ENCODE peak calls at places on chromosomes 7 and 10, in nine cellular contexts. One of them, this sample, is unnamed.

GRCh38 chr10:98419456-98420261 is 4.7 kb upstream of the PYROXD2 start:
- DNase-seq in sigmoid colon: peak; percentile 55
- DNase-seq in IMR-90: no peak
- DNase-seq in heart left ventricle: no peak
- DNase-seq in erythroblast: no peak
- DNase-seq in A549: no peak
- DNase-seq in uterus: no peak
- DNase-seq in body of pancreas: no peak
- DNase-seq in vagina: no peak
- DNase-seq in this sample: no peak

GRCh38 chr10:75611081-75611971 is 179.9 kb downstream of the LRMDA start:
- DNase-seq in sigmoid colon: no peak
- DNase-seq in IMR-90: no peak
- DNase-seq in heart left ventricle: no peak
- DNase-seq in erythroblast: no peak
- DNase-seq in A549: no peak
- DNase-seq in uterus: no peak
- DNase-seq in body of pancreas: no peak
- DNase-seq in vagina: no peak
- DNase-seq in this sample: no peak

GRCh38 chr7:79531116-79531515 is 77.6 kb upstream of the MAGI2 start:
- DNase-seq in sigmoid colon: no peak
- DNase-seq in IMR-90: no peak
- DNase-seq in heart left ventricle: no peak
- DNase-seq in erythroblast: no peak
- DNase-seq in A549: no peak
- DNase-seq in uterus: no peak
- DNase-seq in body of pancreas: no peak
- DNase-seq in vagina: no peak
- DNase-seq in this sample: no peak

GRCh38 chr10:16856567-16856966 is 39.3 kb upstream of the RSU1 start:
- DNase-seq in sigmoid colon: no peak
- DNase-seq in IMR-90: no peak
- DNase-seq in heart left ventricle: no peak
- DNase-seq in erythroblast: no peak
- DNase-seq in A549: no peak
- DNase-seq in uterus: no peak
- DNase-seq in body of pancreas: no peak
- DNase-seq in vagina: no peak
- DNase-seq in this sample: no peak

GRCh38 chr7:148540041-148540738 is 50.4 kb upstream of the C7orf33 start:
- DNase-seq in sigmoid colon: peak; percentile 70
- DNase-seq in IMR-90: peak; percentile 59
- DNase-seq in heart left ventricle: peak; percentile 67
- DNase-seq in erythroblast: no peak
- DNase-seq in A549: peak; percentile 47
- DNase-seq in uterus: peak; percentile 33
- DNase-seq in body of pancreas: peak; percentile 16
- DNase-seq in vagina: no peak
- DNase-seq in this sample: peak; percentile 74

GRCh38 chr7:121366852-121367431 is 29.2 kb downstream of the FAM3C start:
- DNase-seq in sigmoid colon: no peak
- DNase-seq in IMR-90: peak; percentile 48
- DNase-seq in heart left ventricle: no peak
- DNase-seq in erythroblast: peak; percentile 70
- DNase-seq in A549: peak; percentile 34
- DNase-seq in uterus: no peak
- DNase-seq in body of pancreas: peak; percentile 24
- DNase-seq in vagina: no peak
- DNase-seq in this sample: no peak

GRCh38 chr7:82247814-82248433 is 195.7 kb downstream of the CACNA2D1 start:
- DNase-seq in sigmoid colon: no peak
- DNase-seq in IMR-90: peak; percentile 7
- DNase-seq in heart left ventricle: no peak
- DNase-seq in erythroblast: peak; percentile 3
- DNase-seq in A549: peak; percentile 38
- DNase-seq in uterus: no peak
- DNase-seq in body of pancreas: no peak
- DNase-seq in vagina: no peak
- DNase-seq in this sample: no peak

GRCh38 chr10:98959486-98959885 is 276.2 kb downstream of the HPSE2 start:
- DNase-seq in sigmoid colon: no peak
- DNase-seq in IMR-90: no peak
- DNase-seq in heart left ventricle: no peak
- DNase-seq in erythroblast: no peak
- DNase-seq in A549: no peak
- DNase-seq in uterus: no peak
- DNase-seq in body of pancreas: no peak
- DNase-seq in vagina: no peak
- DNase-seq in this sample: no peak

GRCh38 chr7:152383341-152384234 is 52.2 kb downstream of the KMT2C start:
- DNase-seq in sigmoid colon: no peak
- DNase-seq in IMR-90: peak; percentile 95
- DNase-seq in heart left ventricle: no peak
- DNase-seq in erythroblast: no peak
- DNase-seq in A549: peak; percentile 39
- DNase-seq in uterus: no peak
- DNase-seq in body of pancreas: no peak
- DNase-seq in vagina: no peak
- DNase-seq in this sample: no peak

GRCh38 chr7:7122701-7123281 is 59.6 kb upstream of the C1GALT1 start:
- DNase-seq in sigmoid colon: no peak
- DNase-seq in IMR-90: peak; percentile 36
- DNase-seq in heart left ventricle: no peak
- DNase-seq in erythroblast: no peak
- DNase-seq in A549: no peak
- DNase-seq in uterus: no peak
- DNase-seq in body of pancreas: no peak
- DNase-seq in vagina: no peak
- DNase-seq in this sample: peak; percentile 25

GRCh38 chr10:49350856-49351532 is 44.9 kb downstream of the DRGX start:
- DNase-seq in sigmoid colon: no peak
- DNase-seq in IMR-90: no peak
- DNase-seq in heart left ventricle: no peak
- DNase-seq in erythroblast: no peak
- DNase-seq in A549: no peak
- DNase-seq in uterus: no peak
- DNase-seq in body of pancreas: no peak
- DNase-seq in vagina: peak; percentile 70
- DNase-seq in this sample: no peak

GRCh38 chr10:29386347-29386999 is 97.6 kb downstream of the LYZL1 start:
- DNase-seq in sigmoid colon: no peak
- DNase-seq in IMR-90: peak; percentile 33
- DNase-seq in heart left ventricle: no peak
- DNase-seq in erythroblast: peak; percentile 43
- DNase-seq in A549: peak; percentile 34
- DNase-seq in uterus: no peak
- DNase-seq in body of pancreas: no peak
- DNase-seq in vagina: no peak
- DNase-seq in this sample: no peak

GRCh38 chr10:91919651-91920050 is 3.9 kb upstream of the BTAF1 start:
- DNase-seq in sigmoid colon: no peak
- DNase-seq in IMR-90: no peak
- DNase-seq in heart left ventricle: no peak
- DNase-seq in erythroblast: no peak
- DNase-seq in A549: no peak
- DNase-seq in uterus: no peak
- DNase-seq in body of pancreas: no peak
- DNase-seq in vagina: no peak
- DNase-seq in this sample: no peak

GRCh38 chr10:83427101-83427500 is 712.2 kb upstream of the GHITM start:
- DNase-seq in sigmoid colon: no peak
- DNase-seq in IMR-90: no peak
- DNase-seq in heart left ventricle: no peak
- DNase-seq in erythroblast: no peak
- DNase-seq in A549: no peak
- DNase-seq in uterus: no peak
- DNase-seq in body of pancreas: no peak
- DNase-seq in vagina: no peak
- DNase-seq in this sample: no peak

GRCh38 chr10:132876131-132876860 is 66.1 kb downstream of the CFAP46 start:
- DNase-seq in sigmoid colon: peak; percentile 42
- DNase-seq in IMR-90: no peak
- DNase-seq in heart left ventricle: peak; percentile 31
- DNase-seq in erythroblast: no peak
- DNase-seq in A549: no peak
- DNase-seq in uterus: no peak
- DNase-seq in body of pancreas: no peak
- DNase-seq in vagina: no peak
- DNase-seq in this sample: no peak

GRCh38 chr7:128881458-128882125 is 18.9 kb downstream of the ATP6V1F start:
- DNase-seq in sigmoid colon: no peak
- DNase-seq in IMR-90: no peak
- DNase-seq in heart left ventricle: peak; percentile 11
- DNase-seq in erythroblast: no peak
- DNase-seq in A549: no peak
- DNase-seq in uterus: no peak
- DNase-seq in body of pancreas: no peak
- DNase-seq in vagina: no peak
- DNase-seq in this sample: no peak

GRCh38 chr10:70233109-70233938 is at the start of gene PPA1:
- DNase-seq in sigmoid colon: peak; percentile 99
- DNase-seq in IMR-90: peak; percentile 91
- DNase-seq in heart left ventricle: peak; percentile 100
- DNase-seq in erythroblast: peak; percentile 99
- DNase-seq in A549: peak; percentile 96
- DNase-seq in uterus: peak; percentile 99
- DNase-seq in body of pancreas: peak; percentile 99
- DNase-seq in vagina: no peak
- DNase-seq in this sample: peak; percentile 100

GRCh38 chr10:70234668-70235447 is 1.6 kb upstream of the PPA1 start:
- DNase-seq in sigmoid colon: no peak
- DNase-seq in IMR-90: peak; percentile 84
- DNase-seq in heart left ventricle: no peak
- DNase-seq in erythroblast: peak; percentile 17
- DNase-seq in A549: no peak
- DNase-seq in uterus: peak; percentile 70
- DNase-seq in body of pancreas: no peak
- DNase-seq in vagina: no peak
- DNase-seq in this sample: no peak

GRCh38 chr10:70232859-70233108 is 445 bp downstream of the PPA1 start:
- DNase-seq in sigmoid colon: no peak
- DNase-seq in IMR-90: no peak
- DNase-seq in heart left ventricle: no peak
- DNase-seq in erythroblast: peak; percentile 61
- DNase-seq in A549: no peak
- DNase-seq in uterus: no peak
- DNase-seq in body of pancreas: no peak
- DNase-seq in vagina: no peak
- DNase-seq in this sample: no peak

GRCh38 chr10:70233939-70234300 is 691 bp upstream of the PPA1 start:
- DNase-seq in sigmoid colon: no peak
- DNase-seq in IMR-90: no peak
- DNase-seq in heart left ventricle: no peak
- DNase-seq in erythroblast: no peak
- DNase-seq in A549: no peak
- DNase-seq in uterus: no peak
- DNase-seq in body of pancreas: no peak
- DNase-seq in vagina: no peak
- DNase-seq in this sample: no peak

GRCh38 chr10:70232155-70232858 is 922 bp downstream of the PPA1 start:
- DNase-seq in sigmoid colon: peak; percentile 80
- DNase-seq in IMR-90: peak; percentile 60
- DNase-seq in heart left ventricle: no peak
- DNase-seq in erythroblast: peak; percentile 62
- DNase-seq in A549: peak; percentile 43
- DNase-seq in uterus: peak; percentile 37
- DNase-seq in body of pancreas: peak; percentile 81
- DNase-seq in vagina: no peak
- DNase-seq in this sample: peak; percentile 54
- TF ChIP-seq POLR2A in sigmoid colon: no peak
- TF ChIP-seq POLR2A in IMR-90: peak; percentile 61
- TF ChIP-seq POLR2A in heart left ventricle: no peak
- TF ChIP-seq POLR2A in erythroblast: no peak
- TF ChIP-seq POLR2A in A549: no peak
- TF ChIP-seq POLR2A in uterus: peak; percentile 48
- TF ChIP-seq POLR2A in body of pancreas: peak; percentile 88
- TF ChIP-seq POLR2A in vagina: no peak
- TF ChIP-seq POLR2A in this sample: peak; percentile 33

GRCh38 chr10:30434273-30435067 is 486 bp downstream of the MAP3K8 start:
- DNase-seq in sigmoid colon: peak; percentile 96
- DNase-seq in IMR-90: peak; percentile 74
- DNase-seq in heart left ventricle: peak; percentile 92
- DNase-seq in erythroblast: peak; percentile 86
- DNase-seq in A549: peak; percentile 90
- DNase-seq in uterus: peak; percentile 88
- DNase-seq in body of pancreas: peak; percentile 83
- DNase-seq in vagina: no peak
- DNase-seq in this sample: peak; percentile 70
- TF ChIP-seq POLR2A in sigmoid colon: peak; percentile 89
- TF ChIP-seq POLR2A in IMR-90: no peak
- TF ChIP-seq POLR2A in heart left ventricle: peak; percentile 29
- TF ChIP-seq POLR2A in erythroblast: peak; percentile 54
- TF ChIP-seq POLR2A in A549: peak; percentile 76
- TF ChIP-seq POLR2A in uterus: peak; percentile 82
- TF ChIP-seq POLR2A in body of pancreas: peak; percentile 53
- TF ChIP-seq POLR2A in vagina: peak; percentile 95
- TF ChIP-seq POLR2A in this sample: no peak

GRCh38 chr10:6163364-6164270 is 39.1 kb upstream of the PFKFB3 start:
- DNase-seq in sigmoid colon: peak; percentile 95
- DNase-seq in IMR-90: peak; percentile 84
- DNase-seq in heart left ventricle: peak; percentile 95
- DNase-seq in erythroblast: peak; percentile 96
- DNase-seq in A549: peak; percentile 89
- DNase-seq in uterus: peak; percentile 92
- DNase-seq in body of pancreas: peak; percentile 92
- DNase-seq in vagina: no peak
- DNase-seq in this sample: peak; percentile 84
- TF ChIP-seq POLR2A in sigmoid colon: peak; percentile 61
- TF ChIP-seq POLR2A in IMR-90: peak; percentile 44
- TF ChIP-seq POLR2A in heart left ventricle: no peak
- TF ChIP-seq POLR2A in erythroblast: peak; percentile 79
- TF ChIP-seq POLR2A in A549: peak; percentile 61
- TF ChIP-seq POLR2A in uterus: peak; percentile 79
- TF ChIP-seq POLR2A in body of pancreas: peak; percentile 53
- TF ChIP-seq POLR2A in vagina: peak; percentile 74
- TF ChIP-seq POLR2A in this sample: peak; percentile 50

DNA sequence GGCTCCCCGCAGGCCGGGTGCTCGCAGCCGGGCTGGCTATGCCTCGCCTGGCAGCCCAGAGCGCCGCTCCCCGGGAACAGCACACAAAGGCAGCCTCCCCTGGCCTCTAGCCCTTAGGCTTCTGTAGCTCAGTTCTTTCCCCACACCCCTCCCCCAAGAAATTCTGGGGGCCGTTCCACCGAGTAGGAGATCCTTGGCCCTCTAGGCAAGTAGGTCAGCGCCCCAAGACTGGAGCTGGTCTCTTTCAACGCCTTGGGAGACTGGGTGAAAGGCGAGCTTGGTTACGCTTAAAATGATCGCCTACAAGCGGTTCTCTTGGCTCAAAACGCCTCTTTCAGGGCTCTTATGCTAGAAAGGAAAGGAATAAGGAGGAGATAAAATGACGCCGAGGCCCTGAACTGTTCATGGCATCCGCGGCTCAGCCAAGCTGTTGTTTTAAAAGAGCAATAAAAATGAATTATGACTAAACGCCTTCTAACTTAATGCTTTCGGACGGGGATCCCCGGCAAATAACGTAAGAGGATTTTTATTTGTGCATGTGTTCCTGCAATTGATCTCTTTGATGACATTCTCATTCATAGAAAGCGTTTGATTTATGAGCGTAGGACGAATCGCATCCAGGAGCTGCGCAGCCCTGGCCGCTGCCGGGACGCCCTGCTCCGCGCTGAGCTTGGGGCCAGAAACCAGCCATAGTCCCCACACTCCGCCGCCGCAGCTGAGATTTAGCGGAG is 2.9 kb upstream of the HOXA1 start:
- DNase-seq in sigmoid colon: peak; percentile 86
- DNase-seq in IMR-90: peak; percentile 80
- DNase-seq in heart left ventricle: no peak
- DNase-seq in erythroblast: no peak
- DNase-seq in A549: no peak
- DNase-seq in uterus: peak; percentile 64
- DNase-seq in body of pancreas: peak; percentile 13
- DNase-seq in vagina: no peak
- DNase-seq in this sample: no peak
- TF ChIP-seq POLR2A in sigmoid colon: peak; percentile 29
- TF ChIP-seq POLR2A in IMR-90: no peak
- TF ChIP-seq POLR2A in heart left ventricle: no peak
- TF ChIP-seq POLR2A in erythroblast: no peak
- TF ChIP-seq POLR2A in A549: no peak
- TF ChIP-seq POLR2A in uterus: peak; percentile 11
- TF ChIP-seq POLR2A in body of pancreas: no peak
- TF ChIP-seq POLR2A in vagina: no peak
- TF ChIP-seq POLR2A in this sample: no peak

This sample was measured in H54.